ENCODE peak calls at places on chromosomes 16 and 17, in nine cellular contexts. V, O, J, S, I, R, W, G and Q are unnamed samples.

GRCh38 chr17:10549108-10549842 is at the start of gene MYH2:
- DNase-seq in G (no peak), R (no peak), V (peak; percentile 6), I (no peak), S (no peak), J (no peak), O (no peak), W (no peak), Q (no peak)

GRCh38 chr16:12341423-12341822 is 364.9 kb downstream of the SNX29 start:
- DNase-seq in W (no peak), I (no peak), R (no peak), G (no peak), J (no peak), V (peak; percentile 80), O (peak; percentile 42), S (peak; percentile 20), Q (no peak)

GRCh38 chr16:48963901-48964615 is 317.6 kb downstream of the CBLN1 start:
- DNase-seq in I (no peak), V (peak; percentile 69), G (no peak), S (peak; percentile 73), J (no peak), W (no peak), R (peak; percentile 61), O (peak; percentile 96), Q (no peak)

GRCh38 chr17:41784207-41784744 is 2.2 kb downstream of the JUP start:
- DNase-seq in S (peak; percentile 68), W (no peak), R (no peak), J (no peak), V (peak; percentile 32), O (peak; percentile 77), I (no peak), G (peak; percentile 54), Q (no peak)

GRCh38 chr17:7095642-7096041 is 15.6 kb upstream of the CLEC10A start:
- DNase-seq in V (no peak), O (no peak), G (no peak), I (no peak), S (no peak), W (no peak), R (no peak), J (no peak), Q (no peak)

GRCh38 chr16:67279296-67280089 is at the start of gene PLEKHG4:
- DNase-seq in J (peak; percentile 80), O (peak; percentile 38), I (peak; percentile 93), W (peak; percentile 90), R (no peak), G (peak; percentile 88), V (peak; percentile 86), S (peak; percentile 90), Q (no peak)

GRCh38 chr17:61338000-61338864 is 61.4 kb upstream of the TBX2 start:
- DNase-seq in O (peak; percentile 84), G (no peak), S (peak; percentile 28), J (no peak), W (no peak), V (peak; percentile 95), I (no peak), R (no peak), Q (no peak)

GRCh38 chr16:49844399-49844798 is 11.5 kb downstream of the ZNF423 start:
- DNase-seq in G (no peak), O (peak; percentile 60), S (no peak), W (no peak), J (no peak), V (peak; percentile 55), R (no peak), I (no peak), Q (no peak)

GRCh38 chr17:65062168-65062915 is 5.8 kb upstream of the GNA13 start:
- DNase-seq in J (no peak), I (no peak), W (no peak), V (peak; percentile 24), R (no peak), G (no peak), O (no peak), S (peak; percentile 43), Q (no peak)

GRCh38 chr17:27989046-27989445 is 53.4 kb upstream of the NLK start:
- DNase-seq in O (peak; percentile 22), R (no peak), I (no peak), S (no peak), J (no peak), W (no peak), G (no peak), V (peak; percentile 13), Q (no peak)

GRCh38 chr17:50035421-50035879 is 20.5 kb upstream of the ITGA3 start:
- DNase-seq in I (no peak), J (no peak), O (no peak), V (no peak), R (no peak), S (no peak), W (no peak), G (peak; percentile 35), Q (no peak)

GRCh38 chr17:77256710-77257109 is 115.9 kb downstream of the SEC14L1 start:
- DNase-seq in V (no peak), J (no peak), O (no peak), S (no peak), G (no peak), R (no peak), I (no peak), W (no peak), Q (no peak)

GRCh38 chr17:81553018-81553615 is 964 bp upstream of the FAAP100 start:
- DNase-seq in G (peak; percentile 93), J (peak; percentile 78), W (peak; percentile 86), V (peak; percentile 86), O (peak; percentile 67), R (no peak), I (peak; percentile 88), S (peak; percentile 85), Q (no peak)

GRCh38 chr17:64109400-64109799 is 20.5 kb downstream of the ERN1 start:
- DNase-seq in I (no peak), O (no peak), G (no peak), V (no peak), R (no peak), S (no peak), W (no peak), J (no peak), Q (no peak)

GRCh38 chr17:56699186-56699895 is 105.8 kb downstream of the NOG start:
- DNase-seq in V (peak; percentile 99), O (peak; percentile 99), R (peak; percentile 94), S (peak; percentile 93), I (peak; percentile 72), W (peak; percentile 58), G (peak; percentile 54), J (no peak), Q (no peak)
- H3K27ac ChIP-seq in V (peak overlapping the region; percentile 54), O (peak overlapping the region; percentile 62), R (peak overlapping the region; percentile 79), S (peak overlapping the region; percentile 3), I (peak overlapping the region; percentile 25), W (no peak overlapping the region), G (no peak overlapping the region), J (no peak overlapping the region), Q (no peak overlapping the region)

GRCh38 chr17:35428229-35428628 is 4.1 kb downstream of the SLFN12 start:
- DNase-seq in G (no peak), W (no peak), J (no peak), O (no peak), I (no peak), V (no peak), S (no peak), R (no peak), Q (no peak)

GRCh38 chr17:35433075-35433894 is 985 bp upstream of the SLFN12 start:
- DNase-seq in I (peak; percentile 70), S (peak; percentile 94), V (peak; percentile 98), G (peak; percentile 79), J (peak; percentile 25), O (peak; percentile 99), R (peak; percentile 98), W (peak; percentile 73), Q (peak; percentile 98)

GRCh38 chr17:35432176-35433074 is at the start of gene SLFN12:
- DNase-seq in G (peak; percentile 76), I (no peak), J (peak; percentile 67), V (peak; percentile 94), R (peak; percentile 95), S (peak; percentile 73), O (peak; percentile 98), W (peak; percentile 62), Q (peak; percentile 68)

GRCh38 chr17:35423761-35424160 is 8.5 kb downstream of the SLFN12 start:
- DNase-seq in J (no peak), O (peak; percentile 25), W (no peak), I (no peak), R (no peak), V (no peak), G (no peak), S (no peak), Q (no peak)

DNA sequence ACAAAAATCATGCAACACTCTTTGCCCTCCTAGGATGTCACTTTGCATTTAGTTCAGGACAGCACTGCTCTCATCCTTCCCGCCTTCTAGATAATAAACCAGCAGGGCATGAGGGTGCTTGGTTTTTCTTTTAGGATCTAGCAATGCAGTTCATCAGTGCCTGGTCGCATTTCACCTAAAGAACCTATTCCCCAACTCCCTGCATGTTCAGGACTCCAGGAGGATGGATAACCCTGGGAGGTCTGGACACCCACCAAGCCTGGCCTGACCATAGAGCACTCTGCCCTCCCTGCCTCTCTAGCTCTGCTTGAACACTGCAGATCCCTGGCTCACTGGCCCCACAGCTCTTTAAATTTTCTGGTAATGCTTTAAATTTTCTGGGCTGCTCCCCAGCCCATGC is 2.6 kb downstream of the SLFN12 start:
- DNase-seq in I (no peak), O (no peak), W (no peak), S (no peak), J (no peak), R (no peak), G (no peak), V (no peak), Q (no peak)
- H3K27me3 ChIP-seq in I (no peaks in the 10 kb centered on the region), O (no peaks in the 10 kb centered on the region), W (no peaks in the 10 kb centered on the region), S (no peaks in the 10 kb centered on the region), J (no peaks in the 10 kb centered on the region), R (no peaks in the 10 kb centered on the region), G (no peaks in the 10 kb centered on the region), V (no peaks in the 10 kb centered on the region), Q (peaks cover 3% of the 10 kb centered on the region)

GRCh38 chr17:44170135-44170498 is 387 bp upstream of the ASB16 start:
- DNase-seq in G (no peak), O (no peak), J (no peak), W (no peak), S (no peak), R (no peak), V (no peak), I (no peak), Q (no peak)
- H3K4me3 ChIP-seq in G (no peak overlapping the region), O (no peak overlapping the region), J (no peak overlapping the region), W (no peak overlapping the region), S (no peak overlapping the region), R (no peak overlapping the region), V (no peak overlapping the region), I (no peak overlapping the region), Q (no peak overlapping the region)

GRCh38 chr16:8798174-8798527 is 512 bp downstream of the PMM2 start:
- DNase-seq in I (no peak), W (no peak), V (peak; percentile 71), J (no peak), O (no peak), R (no peak), G (no peak), S (no peak), Q (no peak)

GRCh38 chr16:8795818-8796217 is 1.6 kb downstream of the TMEM186 start:
- DNase-seq in I (no peak), J (no peak), S (no peak), V (no peak), W (no peak), G (no peak), R (no peak), O (no peak), Q (no peak)

GRCh38 chr16:8796469-8797363 is 723 bp downstream of the TMEM186 start:
- DNase-seq in S (no peak), W (no peak), I (no peak), R (no peak), O (no peak), G (no peak), J (no peak), V (peak; percentile 57), Q (no peak)

GRCh38 chr16:8797364-8798173 is at the start of the genes PMM2 and TMEM186:
- DNase-seq in V (peak; percentile 99), W (peak; percentile 98), R (peak; percentile 89), I (peak; percentile 98), O (peak; percentile 91), S (peak; percentile 98), G (peak; percentile 98), J (peak; percentile 93), Q (peak; percentile 95)

GRCh38 chr16:8795096-8795495 is 2.3 kb downstream of the TMEM186 start:
- DNase-seq in S (no peak), R (no peak), O (no peak), V (no peak), J (no peak), G (no peak), I (no peak), W (no peak), Q (no peak)
- H3K27ac ChIP-seq in S (no peak overlapping the region), R (no peak overlapping the region), O (no peak overlapping the region), V (no peak overlapping the region), J (no peak overlapping the region), G (no peak overlapping the region), I (no peak overlapping the region), W (no peak overlapping the region), Q (no peak overlapping the region)